ENCODE peak calls at places on chromosomes 3 and 15, in eight cellular contexts. One of them, this sample, is unnamed.
A peak's percentile ranks its signal among the peaks of the same experiment; 100 is the strongest.

GRCh38 chr3:37130984-37131975 is 43.1 kb downstream of the LRRFIP2 start:
- DNase-seq in DND-41: no peak
- DNase-seq in NB4: no peak
- DNase-seq in GM13976: no peak
- DNase-seq in breast epithelium: no peak
- DNase-seq in bronchial epithelial cell: no peak
- DNase-seq in glutamatergic neuron: no peak
- DNase-seq in GM20000: no peak
- DNase-seq in this sample: no peak

GRCh38 chr3:184005981-184006507 is 11.6 kb downstream of the ABCC5 start:
- DNase-seq in glutamatergic neuron: no peak
- DNase-seq in GM13976: peak; percentile 34
- DNase-seq in NB4: peak; percentile 11
- DNase-seq in bronchial epithelial cell: peak; percentile 96
- DNase-seq in DND-41: peak; percentile 78
- DNase-seq in GM20000: peak; percentile 59
- DNase-seq in breast epithelium: peak; percentile 62
- DNase-seq in this sample: no peak

GRCh38 chr3:192422998-192423349 is 304.4 kb downstream of the FGF12 start:
- DNase-seq in GM13976: no peak
- DNase-seq in breast epithelium: no peak
- DNase-seq in NB4: peak; percentile 16
- DNase-seq in DND-41: no peak
- DNase-seq in bronchial epithelial cell: no peak
- DNase-seq in glutamatergic neuron: no peak
- DNase-seq in GM20000: no peak
- DNase-seq in this sample: no peak

GRCh38 chr3:122577409-122578028 is at the start of gene PARP15:
- DNase-seq in GM20000: peak; percentile 53
- DNase-seq in breast epithelium: no peak
- DNase-seq in DND-41: peak; percentile 83
- DNase-seq in GM13976: peak; percentile 51
- DNase-seq in bronchial epithelial cell: no peak
- DNase-seq in glutamatergic neuron: no peak
- DNase-seq in NB4: no peak
- DNase-seq in this sample: no peak

GRCh38 chr3:122957707-122958210 is 69.8 kb downstream of the SEMA5B start:
- DNase-seq in NB4: no peak
- DNase-seq in bronchial epithelial cell: no peak
- DNase-seq in GM13976: no peak
- DNase-seq in breast epithelium: no peak
- DNase-seq in DND-41: no peak
- DNase-seq in GM20000: no peak
- DNase-seq in glutamatergic neuron: no peak
- DNase-seq in this sample: no peak

GRCh38 chr15:22895465-22896190 is 57.2 kb downstream of the NIPA2 start:
- DNase-seq in GM13976: no peak
- DNase-seq in GM20000: peak; percentile 49
- DNase-seq in breast epithelium: peak; percentile 61
- DNase-seq in DND-41: no peak
- DNase-seq in NB4: peak; percentile 28
- DNase-seq in glutamatergic neuron: no peak
- DNase-seq in bronchial epithelial cell: peak; percentile 96
- DNase-seq in this sample: peak; percentile 61

GRCh38 chr3:149227591-149228268 is 6.1 kb upstream of the CP start:
- DNase-seq in GM20000: no peak
- DNase-seq in GM13976: no peak
- DNase-seq in glutamatergic neuron: no peak
- DNase-seq in bronchial epithelial cell: no peak
- DNase-seq in breast epithelium: no peak
- DNase-seq in NB4: no peak
- DNase-seq in DND-41: no peak
- DNase-seq in this sample: no peak

GRCh38 chr15:88865498-88866099 is 29.7 kb downstream of the HAPLN3 start:
- DNase-seq in breast epithelium: no peak
- DNase-seq in NB4: no peak
- DNase-seq in glutamatergic neuron: no peak
- DNase-seq in GM13976: no peak
- DNase-seq in DND-41: no peak
- DNase-seq in GM20000: no peak
- DNase-seq in bronchial epithelial cell: peak; percentile 47
- DNase-seq in this sample: no peak

GRCh38 chr15:77144028-77144427 is 73.1 kb upstream of the TSPAN3 start:
- DNase-seq in breast epithelium: no peak
- DNase-seq in GM20000: no peak
- DNase-seq in DND-41: no peak
- DNase-seq in bronchial epithelial cell: peak; percentile 42
- DNase-seq in glutamatergic neuron: no peak
- DNase-seq in GM13976: no peak
- DNase-seq in NB4: no peak
- DNase-seq in this sample: peak; percentile 20

GRCh38 chr3:17544632-17545031 is 197.8 kb downstream of the TBC1D5 start:
- DNase-seq in NB4: no peak
- DNase-seq in glutamatergic neuron: no peak
- DNase-seq in GM13976: no peak
- DNase-seq in DND-41: no peak
- DNase-seq in bronchial epithelial cell: no peak
- DNase-seq in breast epithelium: no peak
- DNase-seq in GM20000: no peak
- DNase-seq in this sample: no peak

GRCh38 chr15:101570238-101570637 is 80.7 kb upstream of the PCSK6 start:
- DNase-seq in DND-41: no peak
- DNase-seq in GM20000: no peak
- DNase-seq in GM13976: no peak
- DNase-seq in bronchial epithelial cell: peak; percentile 80
- DNase-seq in breast epithelium: no peak
- DNase-seq in glutamatergic neuron: no peak
- DNase-seq in NB4: no peak
- DNase-seq in this sample: no peak

GRCh38 chr3:148601766-148602685 is 95.7 kb upstream of the AGTR1 start:
- DNase-seq in bronchial epithelial cell: no peak
- DNase-seq in GM13976: no peak
- DNase-seq in GM20000: no peak
- DNase-seq in NB4: no peak
- DNase-seq in DND-41: no peak
- DNase-seq in glutamatergic neuron: no peak
- DNase-seq in breast epithelium: no peak
- DNase-seq in this sample: no peak

GRCh38 chr3:152444029-152444641 is 175.4 kb downstream of the MBNL1 start:
- DNase-seq in bronchial epithelial cell: peak; percentile 71
- DNase-seq in GM13976: peak; percentile 31
- DNase-seq in GM20000: peak; percentile 14
- DNase-seq in DND-41: no peak
- DNase-seq in NB4: peak; percentile 69
- DNase-seq in breast epithelium: no peak
- DNase-seq in glutamatergic neuron: no peak
- DNase-seq in this sample: peak; percentile 49

GRCh38 chr3:190375250-190375649 is 12.7 kb upstream of the CLDN16 start:
- DNase-seq in GM13976: no peak
- DNase-seq in bronchial epithelial cell: peak; percentile 37
- DNase-seq in NB4: peak; percentile 25
- DNase-seq in breast epithelium: no peak
- DNase-seq in glutamatergic neuron: no peak
- DNase-seq in GM20000: no peak
- DNase-seq in DND-41: no peak
- DNase-seq in this sample: no peak

GRCh38 chr3:10366681-10367101 is 45.8 kb upstream of the SEC13 start:
- DNase-seq in GM13976: no peak
- DNase-seq in breast epithelium: no peak
- DNase-seq in GM20000: no peak
- DNase-seq in NB4: peak; percentile 77
- DNase-seq in glutamatergic neuron: no peak
- DNase-seq in bronchial epithelial cell: peak; percentile 96
- DNase-seq in DND-41: no peak
- DNase-seq in this sample: peak; percentile 98

GRCh38 chr3:67656614-67657013 is 2.2 kb upstream of the SUCLG2 start:
- DNase-seq in GM13976: no peak
- DNase-seq in NB4: no peak
- DNase-seq in DND-41: no peak
- DNase-seq in glutamatergic neuron: no peak
- DNase-seq in GM20000: no peak
- DNase-seq in bronchial epithelial cell: no peak
- DNase-seq in breast epithelium: no peak
- DNase-seq in this sample: no peak

GRCh38 chr3:36792342-36792741 is 28.0 kb upstream of the DCLK3 start:
- DNase-seq in GM13976: peak; percentile 24
- DNase-seq in glutamatergic neuron: peak; percentile 40
- DNase-seq in NB4: peak; percentile 47
- DNase-seq in breast epithelium: no peak
- DNase-seq in DND-41: peak; percentile 37
- DNase-seq in bronchial epithelial cell: peak; percentile 47
- DNase-seq in GM20000: peak; percentile 35
- DNase-seq in this sample: peak; percentile 8

GRCh38 chr3:86234516-86235254 is 756.3 kb downstream of the VGLL3 start:
- DNase-seq in glutamatergic neuron: no peak
- DNase-seq in GM20000: no peak
- DNase-seq in NB4: no peak
- DNase-seq in GM13976: no peak
- DNase-seq in bronchial epithelial cell: no peak
- DNase-seq in DND-41: no peak
- DNase-seq in breast epithelium: no peak
- DNase-seq in this sample: no peak
- TF ChIP-seq CTCF in glutamatergic neuron: no peak
- TF ChIP-seq CTCF in GM20000: no peak
- TF ChIP-seq CTCF in NB4: no peak
- TF ChIP-seq CTCF in GM13976: no peak
- TF ChIP-seq CTCF in bronchial epithelial cell: no peak
- TF ChIP-seq CTCF in DND-41: no peak
- TF ChIP-seq CTCF in breast epithelium: no peak
- TF ChIP-seq CTCF in this sample: no peak

DNA sequence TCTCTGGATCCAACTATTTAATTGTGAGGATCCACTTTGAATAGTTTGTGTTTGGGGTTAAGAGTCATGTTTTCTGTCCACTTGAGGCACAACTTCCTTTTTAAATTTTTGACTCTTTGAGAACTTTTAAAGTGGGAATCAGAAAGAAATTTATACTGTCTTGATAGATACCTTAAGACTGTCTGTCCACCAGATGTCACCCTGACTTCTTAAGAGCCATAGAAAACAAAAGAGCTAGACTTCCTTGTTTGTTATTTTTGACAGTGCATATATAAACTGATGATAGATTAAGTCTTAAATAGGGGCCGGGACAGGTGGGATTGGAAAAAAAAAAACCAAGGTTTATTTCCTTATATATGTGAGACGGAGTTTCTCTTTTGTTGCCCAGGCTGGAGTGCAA is 52.1 kb upstream of the WDR72 start:
- DNase-seq in GM20000: no peak
- DNase-seq in NB4: peak; percentile 30
- DNase-seq in GM13976: no peak
- DNase-seq in breast epithelium: no peak
- DNase-seq in glutamatergic neuron: no peak
- DNase-seq in bronchial epithelial cell: peak; percentile 22
- DNase-seq in DND-41: no peak
- DNase-seq in this sample: peak; percentile 5
- TF ChIP-seq CTCF in GM20000: no peak
- TF ChIP-seq CTCF in NB4: peak; percentile 7
- TF ChIP-seq CTCF in GM13976: no peak
- TF ChIP-seq CTCF in breast epithelium: no peak
- TF ChIP-seq CTCF in glutamatergic neuron: no peak
- TF ChIP-seq CTCF in bronchial epithelial cell: peak; percentile 6
- TF ChIP-seq CTCF in DND-41: peak; percentile 14
- TF ChIP-seq CTCF in this sample: peak; percentile 21

DNA sequence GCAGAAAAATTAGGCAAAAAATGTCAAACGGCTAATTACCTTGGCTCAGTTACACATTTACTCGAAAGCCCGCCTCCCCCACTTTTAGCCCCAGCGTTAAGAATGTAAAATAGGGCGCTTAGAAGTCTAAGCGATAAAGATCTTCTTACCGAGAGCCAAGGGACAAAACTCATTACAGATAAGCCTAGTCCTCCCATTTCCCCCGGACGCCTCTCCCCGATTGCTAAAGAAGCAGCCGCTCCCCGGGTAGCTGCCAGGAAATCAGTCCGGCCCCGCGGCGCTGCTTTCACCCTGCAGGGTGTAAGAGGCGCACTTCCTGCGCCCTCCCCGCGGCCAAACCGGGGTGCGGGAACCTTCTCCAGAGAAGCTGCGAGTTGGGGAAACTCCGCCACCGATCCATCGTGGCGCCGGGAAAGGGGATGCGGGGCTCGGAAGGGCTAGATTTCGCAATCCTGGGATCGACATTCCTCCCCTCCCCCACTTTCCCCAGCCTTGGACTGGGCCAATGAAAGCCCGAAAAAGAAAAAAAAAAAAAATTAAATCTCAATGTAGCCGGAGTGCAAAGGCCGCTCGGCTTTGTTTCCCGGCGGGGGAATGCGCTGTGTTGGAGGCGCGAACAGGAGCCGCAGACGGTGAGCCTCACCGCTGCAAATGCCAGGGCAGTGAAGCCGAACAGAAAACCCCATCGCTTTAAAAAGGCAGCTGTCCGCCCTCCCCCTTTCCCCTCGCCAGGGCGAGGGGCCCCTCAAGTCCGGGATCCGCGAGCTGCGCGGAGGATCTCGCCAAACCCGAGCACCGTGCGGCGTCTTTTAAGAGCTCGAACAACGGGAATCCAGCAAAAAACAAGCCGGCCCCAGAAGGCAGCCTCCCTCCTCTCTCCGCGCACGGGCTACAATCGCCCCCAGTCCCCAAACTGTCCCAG is 658 bp upstream of the PTPRG start:
- DNase-seq in glutamatergic neuron: peak; percentile 71
- DNase-seq in bronchial epithelial cell: peak; percentile 66
- DNase-seq in DND-41: peak; percentile 81
- DNase-seq in NB4: peak; percentile 79
- DNase-seq in GM13976: peak; percentile 64
- DNase-seq in GM20000: peak; percentile 66
- DNase-seq in breast epithelium: peak; percentile 68
- DNase-seq in this sample: peak; percentile 76
- TF ChIP-seq CTCF in glutamatergic neuron: no peak
- TF ChIP-seq CTCF in bronchial epithelial cell: peak; percentile 22
- TF ChIP-seq CTCF in DND-41: no peak
- TF ChIP-seq CTCF in NB4: no peak
- TF ChIP-seq CTCF in GM13976: no peak
- TF ChIP-seq CTCF in GM20000: no peak
- TF ChIP-seq CTCF in breast epithelium: no peak
- TF ChIP-seq CTCF in this sample: peak; percentile 57

GRCh38 chr15:72380743-72381142 is 4.9 kb upstream of the HEXA start:
- DNase-seq in GM13976: no peak
- DNase-seq in glutamatergic neuron: no peak
- DNase-seq in NB4: no peak
- DNase-seq in DND-41: no peak
- DNase-seq in bronchial epithelial cell: no peak
- DNase-seq in GM20000: no peak
- DNase-seq in breast epithelium: no peak
- DNase-seq in this sample: no peak

GRCh38 chr15:72379856-72380255 is 4.0 kb upstream of the HEXA start:
- DNase-seq in DND-41: no peak
- DNase-seq in GM20000: no peak
- DNase-seq in bronchial epithelial cell: no peak
- DNase-seq in breast epithelium: no peak
- DNase-seq in GM13976: no peak
- DNase-seq in NB4: no peak
- DNase-seq in glutamatergic neuron: no peak
- DNase-seq in this sample: no peak

DNA sequence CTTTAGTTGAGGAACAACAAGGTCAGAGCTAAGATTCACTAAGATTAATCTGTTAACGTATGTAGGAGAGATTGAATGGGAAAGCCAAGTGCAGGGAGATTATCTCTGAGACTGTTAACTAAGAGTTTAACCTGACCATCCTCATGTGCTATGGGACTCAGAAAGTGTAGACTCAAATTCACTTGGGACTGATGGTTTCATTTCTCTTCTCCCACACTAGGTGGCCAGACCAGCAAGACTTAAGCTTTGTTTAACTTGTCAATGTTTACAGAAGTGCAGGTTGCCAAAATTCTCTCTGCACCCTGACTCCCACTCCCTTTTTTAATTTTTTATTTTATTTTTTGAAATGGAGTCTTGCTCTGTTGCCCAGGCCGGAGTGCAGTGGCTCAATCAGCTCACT is 6.3 kb upstream of the HEXA start:
- DNase-seq in GM13976: no peak
- DNase-seq in bronchial epithelial cell: no peak
- DNase-seq in breast epithelium: no peak
- DNase-seq in NB4: peak; percentile 25
- DNase-seq in GM20000: no peak
- DNase-seq in glutamatergic neuron: no peak
- DNase-seq in DND-41: no peak
- DNase-seq in this sample: peak; percentile 10
- TF ChIP-seq CTCF in GM13976: no peak
- TF ChIP-seq CTCF in bronchial epithelial cell: no peak
- TF ChIP-seq CTCF in breast epithelium: no peak
- TF ChIP-seq CTCF in NB4: peak; percentile 8
- TF ChIP-seq CTCF in GM20000: no peak
- TF ChIP-seq CTCF in glutamatergic neuron: no peak
- TF ChIP-seq CTCF in DND-41: peak; percentile 34
- TF ChIP-seq CTCF in this sample: peak; percentile 59

This sample was measured in HFFc6.